ENCODE peak calls at places on chromosomes 3 and 15, in eight cellular contexts. I is activated T-helper 1 cell treated with anti-CD3 and anti-CD28 coated beads, Interleukin-2, amount 50 U/mL, for 16 hours; K is foreskin fibroblast; S is T-cell; E is amniotic epithelial cell; J is activated T-cell treated with anti-CD3 and anti-CD28 coated beads, Interleukin-2, amount 50 U/mL, for 24 hours; W is activated naive CD8-positive, alpha-beta T cell treated with anti-CD3 and anti-CD28 coated beads, Interleukin-2, amount 50 U/mL, for 24 hours; N is coronary artery. U is an unnamed sample.
A peak's percentile ranks its signal among the peaks of the same experiment; 100 is the strongest.

GRCh38 chr15:72680931-72681330 is 5.1 kb downstream of the HIGD2B start:
- DNase-seq in I (no peak), K (no peak), S (no peak), E (no peak), J (no peak), W (no peak), N (no peak), U (no peak)

GRCh38 chr15:40942337-40942854 is 10.9 kb upstream of the CHAC1 start:
- DNase-seq in I (no peak), K (no peak), S (no peak), E (no peak), J (no peak), W (no peak), N (no peak), U (no peak)

GRCh38 chr15:42919794-42920280 is 741 bp downstream of the TTBK2 start:
- DNase-seq in I (no peak), K (peak; percentile 49), S (peak; percentile 21), E (peak; percentile 35), J (no peak), W (peak; percentile 17), N (no peak), U (no peak)

GRCh38 chr3:115279939-115280338 is 132.9 kb upstream of the ZBTB20 start:
- DNase-seq in I (no peak), K (peak; percentile 57), S (no peak), E (peak; percentile 95), J (no peak), W (no peak), N (no peak), U (no peak)

GRCh38 chr15:64926661-64927060 is 15.0 kb downstream of the ANKDD1A start:
- DNase-seq in I (no peak), K (no peak), S (no peak), E (no peak), J (no peak), W (no peak), N (no peak), U (no peak)

GRCh38 chr15:74193305-74193718 is 9.3 kb downstream of the STRA6 start:
- DNase-seq in I (no peak), K (peak; percentile 85), S (no peak), E (peak; percentile 97), J (no peak), W (no peak), N (no peak), U (no peak)

GRCh38 chr3:119034256-119035013 is at the start of gene IGSF11:
- DNase-seq in I (peak; percentile 14), K (peak; percentile 68), S (peak; percentile 48), E (peak; percentile 16), J (peak; percentile 81), W (peak; percentile 70), N (no peak), U (peak; percentile 56)

GRCh38 chr15:68275165-68275746 is 2.3 kb upstream of the FEM1B start:
- DNase-seq in I (no peak), K (peak; percentile 50), S (no peak), E (peak; percentile 88), J (no peak), W (no peak), N (no peak), U (peak; percentile 72)

GRCh38 chr3:157335677-157336076 is 101.0 kb upstream of the PTX3 start:
- DNase-seq in I (no peak), K (peak; percentile 79), S (no peak), E (peak; percentile 76), J (no peak), W (no peak), N (no peak), U (no peak)

GRCh38 chr3:9970020-9970652 is 16.5 kb downstream of the EMC3 start:
- DNase-seq in I (no peak), K (peak; percentile 68), S (no peak), E (peak; percentile 65), J (no peak), W (no peak), N (no peak), U (no peak)

GRCh38 chr3:188432826-188433525 is 279.0 kb downstream of the LPP start:
- DNase-seq in I (no peak), K (no peak), S (no peak), E (peak; percentile 95), J (no peak), W (no peak), N (no peak), U (no peak)

GRCh38 chr3:123075359-123075758 is 8.5 kb downstream of the PDIA5 start:
- DNase-seq in I (no peak), K (peak; percentile 55), S (no peak), E (peak; percentile 51), J (no peak), W (no peak), N (no peak), U (no peak)

GRCh38 chr15:48939686-48940085 is 24.0 kb downstream of the SHC4 start:
- DNase-seq in I (no peak), K (peak; percentile 95), S (no peak), E (peak; percentile 97), J (no peak), W (no peak), N (no peak), U (no peak)

GRCh38 chr3:149920119-149920518 is 50.6 kb downstream of the PFN2 start:
- DNase-seq in I (no peak), K (no peak), S (no peak), E (no peak), J (no peak), W (no peak), N (no peak), U (no peak)

GRCh38 chr3:67531149-67532101 is 123.0 kb downstream of the SUCLG2 start:
- DNase-seq in I (no peak), K (peak; percentile 36), S (no peak), E (no peak), J (no peak), W (no peak), N (no peak), U (no peak)

GRCh38 chr15:70936326-70936725 is 43.7 kb downstream of the LRRC49 start:
- DNase-seq in I (no peak), K (peak; percentile 38), S (no peak), E (peak; percentile 4), J (no peak), W (no peak), N (no peak), U (no peak)

GRCh38 chr3:159964166-159964973 is 24.3 kb upstream of the IL12A start:
- DNase-seq in I (no peak), K (peak; percentile 83), S (no peak), E (peak; percentile 78), J (no peak), W (no peak), N (no peak), U (no peak)

GRCh38 chr3:177772908-177773557 is 575.8 kb upstream of the TBL1XR1 start:
- DNase-seq in I (no peak), K (no peak), S (no peak), E (no peak), J (no peak), W (no peak), N (no peak), U (no peak)

GRCh38 chr15:95262866-95263564 is 1031.7 kb downstream of the MCTP2 start:
- DNase-seq in I (no peak), K (peak; percentile 70), S (no peak), E (peak; percentile 89), J (no peak), W (no peak), N (no peak), U (no peak)

GRCh38 chr3:170180107-170180951 is 1.2 kb downstream of the PHC3 start:
- DNase-seq in I (no peak), K (peak; percentile 19), S (no peak), E (no peak), J (peak; percentile 39), W (no peak), N (no peak), U (no peak)

GRCh38 chr3:51559266-51559907 is 20.9 kb downstream of the RAD54L2 start:
- DNase-seq in I (no peak), K (peak; percentile 87), S (no peak), E (peak; percentile 41), J (no peak), W (no peak), N (no peak), U (no peak)

GRCh38 chr3:42547401-42547945 is 34.3 kb downstream of the SEC22C start:
- DNase-seq in I (peak; percentile 62), K (peak; percentile 82), S (peak; percentile 53), E (peak; percentile 31), J (peak; percentile 78), W (peak; percentile 69), N (no peak), U (peak; percentile 43)

GRCh38 chr3:50405249-50405648 is 45.9 kb upstream of the TMEM115 start:
- DNase-seq in I (no peak), K (peak; percentile 26), S (no peak), E (no peak), J (peak; percentile 38), W (peak; percentile 20), N (no peak), U (no peak)

GRCh38 chr3:54243960-54244359 is 121.6 kb downstream of the CACNA2D3 start:
- DNase-seq in I (no peak), K (no peak), S (no peak), E (no peak), J (no peak), W (no peak), N (no peak), U (no peak)

GRCh38 chr15:65204236-65204930 is 6.9 kb downstream of the CILP start:
- DNase-seq in I (no peak), K (no peak), S (no peak), E (no peak), J (no peak), W (no peak), N (no peak), U (no peak)

GRCh38 chr15:45829336-45830153 is 194.7 kb downstream of the SQOR start:
- DNase-seq in I (no peak), K (no peak), S (no peak), E (no peak), J (no peak), W (no peak), N (no peak), U (no peak)

GRCh38 chr15:58770519-58770856 is 614 bp upstream of the MINDY2 start:
- DNase-seq in I (no peak), K (peak; percentile 84), S (no peak), E (peak; percentile 83), J (no peak), W (no peak), N (no peak), U (no peak)

GRCh38 chr15:86735244-86736040 is 655.8 kb downstream of the AGBL1 start:
- DNase-seq in I (no peak), K (no peak), S (no peak), E (no peak), J (no peak), W (no peak), N (no peak), U (no peak)

GRCh38 chr3:42148982-42149432 is 57.9 kb downstream of the TRAK1 start:
- DNase-seq in I (no peak), K (peak; percentile 92), S (no peak), E (peak; percentile 94), J (no peak), W (no peak), N (no peak), U (peak; percentile 33)

GRCh38 chr15:72487070-72487797 is 13.1 kb downstream of the ARIH1 start:
- DNase-seq in I (no peak), K (peak; percentile 51), S (no peak), E (peak; percentile 31), J (no peak), W (no peak), N (no peak), U (no peak)

GRCh38 chr3:12934431-12934830 is 93.1 kb upstream of the RPL32 start:
- DNase-seq in I (no peak), K (peak; percentile 47), S (no peak), E (no peak), J (no peak), W (no peak), N (peak; percentile 94), U (peak; percentile 55)

GRCh38 chr15:72685301-72685924 is 569 bp downstream of the HIGD2B start:
- DNase-seq in I (no peak), K (no peak), S (no peak), E (no peak), J (no peak), W (peak; percentile 4), N (no peak), U (no peak)